ENCODE peak calls at places on chromosomes 2 and 18, in seven cellular contexts. L, T, P, S, N, Q and Z are unnamed samples. For H3K79me2 and H3K36me3, the result is how much of the 10 kb centered on the place peaks cover.

GRCh38 chr2:113979172-113980128 is 89.6 kb downstream of the ACTR3 start:
- DNase-seq in L (no peak), Q (peak), S (peak), N (no peak), P (no peak), T (no peak), Z (no peak)

GRCh38 chr2:8566788-8567468 is 114.9 kb upstream of the ID2 start:
- DNase-seq in T (no peak), N (no peak), Q (no peak), P (no peak), L (no peak), S (no peak), Z (no peak)

GRCh38 chr2:119821266-119821665 is 61.5 kb downstream of the PTPN4 start:
- DNase-seq in T (no peak), Q (no peak), P (no peak), S (no peak), L (no peak), N (peak), Z (no peak)

GRCh38 chr2:47269316-47270232 is 114.5 kb upstream of the STPG4 start:
- DNase-seq in Q (no peak), S (peak), N (peak), T (peak), P (peak), L (no peak), Z (peak)

GRCh38 chr2:98467082-98467536 is 22.5 kb downstream of the INPP4A start:
- DNase-seq in S (no peak), N (no peak), L (no peak), Q (no peak), T (no peak), P (no peak), Z (no peak)

GRCh38 chr2:219109468-219109867 is 48.7 kb upstream of the IHH start:
- DNase-seq in N (no peak), P (no peak), Q (no peak), L (no peak), S (peak), T (no peak), Z (no peak)

GRCh38 chr2:95552911-95553310 is 38.9 kb upstream of the TRIM43 start:
- DNase-seq in T (peak), N (peak), Q (no peak), S (no peak), L (no peak), P (no peak), Z (no peak)

GRCh38 chr2:192137451-192137850 is 57.3 kb downstream of the TMEFF2 start:
- DNase-seq in S (no peak), P (no peak), N (no peak), L (no peak), Q (no peak), T (no peak), Z (no peak)

GRCh38 chr18:7855051-7855450 is 287.9 kb downstream of the PTPRM start:
- DNase-seq in Q (no peak), T (no peak), S (no peak), L (no peak), P (no peak), N (no peak), Z (no peak)

GRCh38 chr2:176424756-176425155 is 155.5 kb downstream of the MTX2 start:
- DNase-seq in L (peak), S (no peak), T (no peak), Q (no peak), P (no peak), N (no peak), Z (no peak)

GRCh38 chr2:121505005-121505404 is 25.7 kb upstream of the RNU4ATAC start:
- DNase-seq in L (no peak), N (peak), Q (no peak), S (no peak), P (peak), T (peak), Z (peak)

GRCh38 chr18:13112982-13113381 is 105.6 kb upstream of the LDLRAD4 start:
- DNase-seq in T (peak), Q (peak), P (peak), S (peak), N (peak), L (no peak), Z (no peak)

GRCh38 chr2:134312482-134312881 is 58.6 kb downstream of the MGAT5 start:
- DNase-seq in L (no peak), P (no peak), Q (no peak), T (no peak), N (no peak), S (no peak), Z (no peak)

GRCh38 chr2:112893801-112894200 is 17.2 kb upstream of the IL37 start:
- DNase-seq in T (no peak), P (no peak), N (no peak), Q (no peak), S (no peak), L (no peak), Z (no peak)

GRCh38 chr2:9178905-9179571 is 27.6 kb upstream of the ASAP2 start:
- DNase-seq in T (peak), N (peak), P (peak), L (no peak), S (no peak), Q (no peak), Z (peak)

GRCh38 chr2:184564092-184564491 is 34.2 kb upstream of the ZNF804A start:
- DNase-seq in S (no peak), Q (peak), N (no peak), P (no peak), T (no peak), L (no peak), Z (no peak)

GRCh38 chr2:101012706-101013181 is 10.7 kb downstream of the RPL31 start:
- DNase-seq in T (peak), P (peak), L (peak), Q (peak), N (peak), S (peak), Z (no peak)

GRCh38 chr2:7886665-7887064 is 795.2 kb upstream of the ID2 start:
- DNase-seq in N (peak), S (no peak), P (peak), Q (no peak), T (no peak), L (no peak), Z (no peak)

GRCh38 chr2:190533968-190534309 is 583 bp downstream of the NEMP2 start:
- DNase-seq in P (peak), N (no peak), T (no peak), Q (no peak), S (no peak), L (peak), Z (no peak)

GRCh38 chr2:112703684-112704083 is 17.1 kb upstream of the NT5DC4 start:
- DNase-seq in L (no peak), N (no peak), S (no peak), Q (no peak), P (no peak), T (no peak), Z (no peak)

GRCh38 chr18:42114310-42114943 is 159.4 kb downstream of the PIK3C3 start:
- DNase-seq in T (peak), L (peak), S (peak), Q (peak), N (peak), P (peak), Z (peak)

GRCh38 chr18:78542204-78542603 is 437.4 kb upstream of the SALL3 start:
- DNase-seq in L (no peak), S (peak), Q (no peak), N (no peak), P (peak), T (no peak), Z (no peak)

GRCh38 chr2:120357768-120358167 is 11.8 kb downstream of the INHBB start:
- DNase-seq in N (no peak), T (no peak), Q (no peak), L (no peak), S (no peak), P (no peak), Z (no peak)

GRCh38 chr2:205646680-205647079 is 35.6 kb upstream of the NRP2 start:
- DNase-seq in L (no peak), Q (no peak), P (no peak), T (no peak), N (no peak), S (no peak), Z (no peak)

GRCh38 chr2:205650450-205650849 is 31.9 kb upstream of the NRP2 start:
- DNase-seq in L (no peak), T (peak), P (peak), N (peak), S (peak), Q (no peak), Z (no peak)

GRCh38 chr2:205651719-205652118 is 30.6 kb upstream of the NRP2 start:
- DNase-seq in L (no peak), N (no peak), S (no peak), Q (no peak), P (no peak), T (no peak), Z (no peak)

GRCh38 chr2:205654878-205655601 is 27.3 kb upstream of the NRP2 start:
- DNase-seq in N (peak), T (peak), Q (no peak), P (peak), S (no peak), L (no peak), Z (peak)

DNA sequence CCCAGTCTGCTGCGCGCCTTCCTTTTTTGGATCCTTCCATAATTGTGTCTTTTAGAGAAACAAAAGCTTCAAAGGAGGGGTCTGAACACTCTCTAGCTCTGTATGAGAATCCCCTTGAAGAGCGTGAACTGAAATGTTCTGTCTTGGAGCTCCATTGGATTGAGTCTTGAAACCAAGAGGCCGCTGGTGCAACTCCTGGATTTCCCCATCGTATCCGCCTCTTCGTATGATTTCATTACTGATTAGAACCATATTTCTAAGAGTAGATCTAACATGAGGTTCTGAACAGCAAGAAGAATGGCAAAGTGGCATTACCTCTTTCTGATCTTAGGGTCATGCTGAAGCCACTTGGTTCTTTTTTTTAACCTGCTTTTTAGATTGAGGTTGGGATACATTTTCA is 31.4 kb upstream of the NRP2 start:
- DNase-seq in L (no peak), Q (no peak), T (no peak), P (no peak), N (no peak), S (no peak), Z (no peak)
- H3K79me2 ChIP-seq in L (under half), Q (under half), T (under half), P (under half), N (under half), S (under half), Z (under half)

GRCh38 chr2:231803739-231804138 is 17.5 kb downstream of the COPS7B start:
- DNase-seq in T (no peak), N (no peak), P (no peak), S (no peak), Q (no peak), L (no peak), Z (no peak)
- H3K36me3 ChIP-seq in T (under half), N (under half), P (under half), S (under half), Q (half or more), L (under half), Z (under half)

GRCh38 chr2:12717988-12718661 is 1.4 kb downstream of the TRIB2 start:
- DNase-seq in L (peak), Q (peak), N (peak), P (peak), S (peak), T (peak), Z (no peak)
- H3K79me2 ChIP-seq in L (half or more), Q (half or more), N (half or more), P (half or more), S (under half), T (half or more), Z (under half)

GRCh38 chr2:215367647-215368492 is 56.0 kb downstream of the ATIC start:
- DNase-seq in L (no peak), N (peak), S (no peak), Q (no peak), P (peak), T (peak), Z (no peak)

GRCh38 chr2:215369191-215369760 is 57.4 kb downstream of the ATIC start:
- DNase-seq in P (no peak), Q (no peak), N (peak), T (peak), L (no peak), S (no peak), Z (no peak)

GRCh38 chr2:215366440-215367032 is 54.7 kb downstream of the ATIC start:
- DNase-seq in S (no peak), L (no peak), Q (no peak), T (peak), P (no peak), N (no peak), Z (no peak)

GRCh38 chr2:215370116-215370965 is 58.5 kb downstream of the ATIC start:
- DNase-seq in N (no peak), Q (no peak), L (no peak), S (no peak), T (no peak), P (no peak), Z (no peak)

DNA sequence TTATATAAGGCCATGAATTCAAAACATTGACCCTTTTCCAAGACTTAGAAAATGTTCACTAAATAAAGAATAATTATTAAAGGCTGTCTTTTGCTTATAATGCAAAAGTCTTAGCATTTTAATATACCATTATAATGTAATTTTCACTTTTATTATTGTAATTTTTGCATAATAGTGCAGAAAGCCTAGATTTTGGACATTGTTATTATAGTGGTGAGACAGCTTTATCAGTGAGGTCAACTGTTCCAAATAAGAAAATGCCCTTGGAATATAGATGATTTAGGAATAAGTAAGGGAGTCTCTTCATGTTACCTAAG is 56.6 kb downstream of the ATIC start:
- DNase-seq in P (no peak), L (no peak), N (no peak), T (no peak), Q (no peak), S (no peak), Z (no peak)
- H3K36me3 ChIP-seq in P (half or more), L (under half), N (half or more), T (under half), Q (half or more), S (under half), Z (under half)

GRCh38 chr18:9608298-9608697 is 6.1 kb downstream of the PPP4R1 start:
- DNase-seq in T (peak), N (peak), S (no peak), P (no peak), L (no peak), Q (no peak), Z (no peak)
- H3K79me2 ChIP-seq in T (half or more), N (half or more), S (half or more), P (half or more), L (half or more), Q (half or more), Z (half or more)

GRCh38 chr2:116133563-116133962 is 1680.9 kb upstream of the DDX18 start:
- DNase-seq in T (no peak), P (no peak), S (no peak), L (no peak), N (no peak), Q (no peak), Z (no peak)

GRCh38 chr2:116132833-116133232 is 1681.7 kb upstream of the DDX18 start:
- DNase-seq in P (no peak), S (no peak), Q (no peak), T (no peak), L (no peak), N (no peak), Z (no peak)
- H3K36me3 ChIP-seq in P (under half), S (under half), Q (under half), T (under half), L (under half), N (under half), Z (under half)

GRCh38 chr18:48613589-48613988 is 74.8 kb downstream of the CTIF start:
- DNase-seq in L (no peak), P (no peak), Q (peak), S (no peak), T (no peak), N (no peak), Z (no peak)
- H3K79me2 ChIP-seq in L (under half), P (under half), Q (half or more), S (under half), T (under half), N (half or more), Z (under half)

DNA sequence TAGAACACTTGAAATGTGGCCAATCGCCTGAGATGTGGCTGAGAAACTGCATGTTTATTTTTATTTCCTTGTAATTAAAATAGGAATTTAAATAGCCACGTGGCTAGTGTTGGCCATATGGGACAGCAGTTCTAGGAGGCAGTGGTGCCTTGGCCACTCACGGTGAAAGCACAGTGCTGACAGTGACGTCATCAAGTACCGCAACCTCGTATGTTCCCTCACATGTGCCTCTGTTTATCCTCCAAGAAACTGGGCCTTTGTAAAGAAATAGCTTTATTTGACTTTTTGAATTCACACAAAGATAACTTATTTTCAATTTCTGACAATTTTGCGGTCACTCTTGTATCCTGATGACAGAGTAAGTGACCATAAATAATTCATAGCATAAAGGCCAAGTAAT is 575.0 kb downstream of the DCDC2C start:
- DNase-seq in S (no peak), Q (no peak), L (no peak), N (no peak), T (no peak), P (no peak), Z (no peak)
- H3K36me3 ChIP-seq in S (under half), Q (under half), L (under half), N (under half), T (under half), P (under half), Z (under half)

DNA sequence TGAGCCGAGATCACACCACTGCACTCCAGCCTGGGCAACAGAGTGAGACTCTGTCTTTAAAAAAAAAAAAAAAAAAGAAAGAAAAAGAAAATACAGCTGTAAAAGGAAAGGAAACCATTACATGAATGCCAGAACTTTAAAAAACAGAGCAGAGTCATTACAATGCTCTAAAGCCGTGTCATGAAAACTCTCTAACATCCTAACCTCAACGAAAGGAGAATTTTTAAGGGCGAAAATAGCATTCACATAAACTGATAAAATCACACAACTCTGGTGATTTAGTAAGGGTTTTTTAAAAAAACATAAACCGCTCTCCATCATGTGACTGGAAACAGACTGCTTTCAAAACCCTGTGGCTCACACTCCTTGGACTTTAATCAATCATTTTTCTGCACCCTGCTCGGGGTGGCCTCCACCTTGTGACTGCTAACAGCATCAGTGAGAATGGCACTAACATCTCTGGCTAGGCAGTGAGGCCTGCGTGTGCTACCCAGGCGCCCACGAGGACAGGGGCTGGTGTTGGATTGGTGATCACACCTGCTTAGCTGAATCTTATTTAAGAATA is 12.1 kb downstream of the DOCK10 start:
- DNase-seq in T (peak), L (no peak), N (no peak), P (no peak), S (no peak), Q (no peak), Z (no peak)
- H3K79me2 ChIP-seq in T (under half), L (under half), N (half or more), P (under half), S (under half), Q (half or more), Z (under half)

GRCh38 chr2:229815342-229815741 is 101.0 kb upstream of the DNER start:
- DNase-seq in P (peak), Q (no peak), N (peak), S (no peak), L (no peak), T (peak), Z (no peak)

GRCh38 chr2:229815858-229816257 is 101.5 kb upstream of the DNER start:
- DNase-seq in S (no peak), N (peak), T (peak), P (peak), Q (no peak), L (no peak), Z (no peak)

GRCh38 chr2:229821353-229821752 is 100.5 kb downstream of the TRIP12 start:
- DNase-seq in P (no peak), N (no peak), L (no peak), S (no peak), Q (no peak), T (no peak), Z (no peak)

GRCh38 chr2:229818230-229818629 is 103.6 kb downstream of the TRIP12 start:
- DNase-seq in S (no peak), P (peak), N (no peak), L (no peak), Q (no peak), T (no peak), Z (no peak)
- H3K36me3 ChIP-seq in S (under half), P (under half), N (half or more), L (under half), Q (under half), T (under half), Z (under half)